ENCODE peak calls at places on chromosome 3, in eight cellular contexts. G, T, Q, O, D, X, R and Z are unnamed samples. For H3K4me1 and H3K36me3, the result is how much of the 10 kb centered on the place peaks cover.

GRCh38 chr3:111598139-111598538 is 3.0 kb upstream of the ZBED2 start:
- DNase-seq in G (no peak), T (no peak), Q (no peak), O (no peak), D (no peak), X (no peak), R (no peak), Z (no peak)

GRCh38 chr3:48273594-48274211 is 32.8 kb downstream of the ZNF589 start:
- DNase-seq in G (peak), T (peak), Q (peak), O (peak), D (peak), X (peak), R (no peak), Z (no peak)

GRCh38 chr3:84194032-84194431 is 764.8 kb upstream of the CADM2 start:
- DNase-seq in G (no peak), T (no peak), Q (no peak), O (no peak), D (no peak), X (no peak), R (no peak), Z (no peak)

GRCh38 chr3:77039606-77040553 is at the start of gene ROBO2:
- DNase-seq in G (no peak), T (peak), Q (peak), O (no peak), D (peak), X (no peak), R (no peak), Z (peak)

GRCh38 chr3:190008432-190008831 is 112.3 kb downstream of the P3H2 start:
- DNase-seq in G (no peak), T (no peak), Q (no peak), O (no peak), D (no peak), X (no peak), R (no peak), Z (no peak)

GRCh38 chr3:48023377-48023776 is 7.2 kb upstream of the MAP4 start:
- DNase-seq in G (no peak), T (no peak), Q (no peak), O (no peak), D (no peak), X (no peak), R (no peak), Z (no peak)

GRCh38 chr3:123075359-123075758 is 8.5 kb downstream of the PDIA5 start:
- DNase-seq in G (no peak), T (no peak), Q (no peak), O (no peak), D (no peak), X (no peak), R (no peak), Z (no peak)

GRCh38 chr3:29283739-29284138 is 2.9 kb downstream of the RBMS3 start:
- DNase-seq in G (no peak), T (no peak), Q (no peak), O (no peak), D (no peak), X (no peak), R (no peak), Z (no peak)

GRCh38 chr3:56321383-56321782 is 146.9 kb downstream of the ERC2 start:
- DNase-seq in G (no peak), T (no peak), Q (no peak), O (no peak), D (no peak), X (no peak), R (no peak), Z (no peak)

GRCh38 chr3:126373146-126373613 is 16.0 kb upstream of the KLF15 start:
- DNase-seq in G (no peak), T (no peak), Q (no peak), O (no peak), D (no peak), X (no peak), R (no peak), Z (no peak)

GRCh38 chr3:33807190-33807589 is 8.8 kb downstream of the PDCD6IP start:
- DNase-seq in G (no peak), T (no peak), Q (no peak), O (no peak), D (no peak), X (no peak), R (no peak), Z (peak)

GRCh38 chr3:123347691-123348264 is 101.1 kb downstream of the ADCY5 start:
- DNase-seq in G (no peak), T (no peak), Q (no peak), O (no peak), D (no peak), X (no peak), R (no peak), Z (no peak)

GRCh38 chr3:162141232-162141631 is 644.6 kb downstream of the OTOL1 start:
- DNase-seq in G (no peak), T (no peak), Q (no peak), O (no peak), D (no peak), X (no peak), R (no peak), Z (no peak)

GRCh38 chr3:134798681-134799311 is 3.7 kb downstream of the EPHB1 start:
- DNase-seq in G (no peak), T (no peak), Q (no peak), O (no peak), D (no peak), X (no peak), R (no peak), Z (no peak)

GRCh38 chr3:134796313-134797079 is 1.4 kb downstream of the EPHB1 start:
- DNase-seq in G (no peak), T (peak), Q (peak), O (no peak), D (no peak), X (no peak), R (no peak), Z (no peak)

GRCh38 chr3:134797816-134798451 is 2.9 kb downstream of the EPHB1 start:
- DNase-seq in G (no peak), T (no peak), Q (no peak), O (no peak), D (no peak), X (no peak), R (no peak), Z (no peak)

GRCh38 chr3:134795776-134796312 is 784 bp downstream of the EPHB1 start:
- DNase-seq in G (no peak), T (peak), Q (no peak), O (no peak), D (no peak), X (no peak), R (no peak), Z (no peak)

GRCh38 chr3:134797080-134797801 is 2.2 kb downstream of the EPHB1 start:
- DNase-seq in G (no peak), T (no peak), Q (no peak), O (no peak), D (no peak), X (no peak), R (no peak), Z (no peak)
- H3K4me3 ChIP-seq in G (no peak), T (peak), Q (peak), O (no peak), D (peak), X (no peak), R (no peak), Z (peak)

DNA sequence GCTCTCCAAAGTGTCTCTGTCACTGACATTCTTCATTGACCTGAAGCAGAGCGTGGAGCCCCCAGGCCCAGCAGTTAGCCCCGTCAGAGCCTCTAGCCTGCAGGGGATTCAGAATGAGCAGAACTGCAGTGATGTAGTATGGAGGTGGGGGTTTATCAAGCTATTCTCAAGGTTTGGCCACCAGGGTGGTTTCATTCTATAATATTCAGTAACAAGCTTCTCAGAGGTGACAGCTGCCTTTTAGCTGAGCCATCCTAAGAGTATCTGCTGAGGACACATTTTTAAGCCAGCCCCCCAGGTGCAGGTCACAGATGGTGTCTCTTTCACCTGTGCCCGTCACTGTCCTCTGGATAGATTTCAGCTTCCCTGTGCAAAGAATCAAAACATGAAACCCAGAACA is 31.9 kb downstream of the CMTM7 start:
- DNase-seq in G (no peak), T (no peak), Q (no peak), O (peak), D (no peak), X (no peak), R (no peak), Z (no peak)
- H3K4me1 ChIP-seq in G (under half), T (under half), Q (under half), O (half or more), D (under half), X (half or more), R (under half), Z (under half)

GRCh38 chr3:197137741-197138140 is 108.1 kb upstream of the MELTF start:
- DNase-seq in G (no peak), T (no peak), Q (no peak), O (no peak), D (no peak), X (no peak), R (no peak), Z (peak)
- H3K36me3 ChIP-seq in G (under half), T (under half), Q (under half), O (half or more), D (under half), X (half or more), R (under half), Z (under half)

GRCh38 chr3:197257711-197258110 is 40.7 kb downstream of the DLG1 start:
- DNase-seq in G (no peak), T (no peak), Q (no peak), O (no peak), D (no peak), X (no peak), R (no peak), Z (no peak)

GRCh38 chr3:197259096-197259495 is 39.3 kb downstream of the DLG1 start:
- DNase-seq in G (no peak), T (no peak), Q (no peak), O (no peak), D (no peak), X (no peak), R (no peak), Z (no peak)

GRCh38 chr3:197258168-197258755 is 40.1 kb downstream of the DLG1 start:
- DNase-seq in G (no peak), T (no peak), Q (no peak), O (no peak), D (no peak), X (no peak), R (no peak), Z (no peak)

GRCh38 chr3:197261164-197261509 is 37.3 kb downstream of the DLG1 start:
- DNase-seq in G (no peak), T (no peak), Q (no peak), O (no peak), D (no peak), X (no peak), R (no peak), Z (no peak)

GRCh38 chr3:197260491-197261163 is 37.8 kb downstream of the DLG1 start:
- DNase-seq in G (no peak), T (no peak), Q (no peak), O (no peak), D (no peak), X (no peak), R (no peak), Z (no peak)
- H3K4me3 ChIP-seq in G (no peak), T (no peak), Q (no peak), O (no peak), D (no peak), X (no peak), R (no peak), Z (no peak)

DNA sequence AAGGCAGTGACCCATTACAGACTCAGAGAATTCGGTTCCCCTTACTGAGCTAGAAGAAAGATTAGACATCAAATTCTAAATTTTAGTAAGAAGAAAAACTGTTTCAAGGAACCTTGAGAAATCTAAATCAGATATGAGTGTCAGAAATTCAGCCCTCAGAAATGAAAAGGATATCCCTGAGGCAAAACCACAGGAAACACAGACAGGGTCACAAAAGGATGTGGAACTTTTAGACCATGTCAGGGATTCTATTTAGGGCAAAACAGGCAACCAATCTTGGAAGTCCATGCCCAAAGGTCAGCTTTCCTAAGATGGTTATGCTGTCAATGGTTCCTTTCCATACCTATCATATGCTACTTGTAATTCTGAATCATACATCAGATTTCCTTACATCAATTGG is 31.6 kb downstream of the SHOX2 start:
- DNase-seq in G (no peak), T (no peak), Q (no peak), O (no peak), D (no peak), X (no peak), R (no peak), Z (no peak)
- H3K4me1 ChIP-seq in G (under half), T (under half), Q (under half), O (under half), D (under half), X (under half), R (under half), Z (under half)

DNA sequence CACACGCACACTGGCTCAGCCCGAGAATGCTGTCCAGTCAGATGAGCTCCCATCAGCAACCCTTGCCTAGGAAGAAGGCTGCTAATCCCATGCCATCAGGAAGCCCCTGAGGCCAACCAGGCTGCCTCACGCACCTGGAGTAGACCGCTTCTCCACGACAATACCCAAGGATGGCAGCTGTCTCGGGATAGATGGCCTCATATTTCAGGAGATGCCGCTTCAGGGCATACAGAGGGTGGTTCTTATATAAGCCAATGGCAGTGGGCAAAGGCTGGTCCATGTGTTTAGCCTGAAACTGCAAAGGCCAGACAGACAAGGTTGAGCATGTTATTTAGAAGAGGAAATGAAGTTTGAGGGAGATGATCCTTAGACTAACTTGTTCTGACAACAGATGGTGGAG is 22.2 kb downstream of the XPC start:
- DNase-seq in G (no peak), T (no peak), Q (no peak), O (no peak), D (no peak), X (no peak), R (peak), Z (no peak)
- H3K36me3 ChIP-seq in G (under half), T (under half), Q (under half), O (half or more), D (under half), X (half or more), R (under half), Z (half or more)

DNA sequence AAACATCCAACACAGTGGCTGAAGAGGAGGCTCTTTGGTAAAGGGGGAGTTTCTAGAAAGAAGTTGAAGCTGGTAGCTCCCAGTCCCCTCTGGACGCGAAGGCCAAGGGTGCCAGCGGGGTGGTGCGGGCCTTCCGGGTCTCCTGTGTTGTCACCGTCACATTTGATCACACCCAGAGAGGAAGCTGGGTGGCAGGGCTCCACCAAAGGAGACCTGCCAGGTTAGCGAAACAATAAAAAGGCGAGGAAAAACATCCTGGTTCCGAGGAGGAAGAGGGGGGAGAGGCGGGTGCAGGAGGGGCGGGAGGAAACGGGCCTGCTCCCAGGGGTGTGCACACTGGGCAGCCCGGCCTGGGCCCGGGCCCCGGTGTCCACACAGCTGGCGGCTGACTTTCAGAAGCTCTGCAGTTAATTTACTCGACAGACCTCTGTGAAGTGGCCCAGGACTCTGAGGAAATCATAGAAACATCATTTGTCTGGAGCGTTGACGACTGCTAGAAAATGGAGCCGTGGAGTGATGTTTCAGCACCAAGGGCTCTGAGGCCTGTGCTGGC is 12.1 kb downstream of the HEG1 start:
- DNase-seq in G (no peak), T (no peak), Q (no peak), O (no peak), D (peak), X (no peak), R (no peak), Z (peak)
- H3K4me3 ChIP-seq in G (no peak), T (no peak), Q (no peak), O (no peak), D (no peak), X (no peak), R (no peak), Z (peak)

GRCh38 chr3:147940400-147940799 is 531.2 kb downstream of the ZIC1 start:
- DNase-seq in G (no peak), T (no peak), Q (no peak), O (no peak), D (no peak), X (no peak), R (no peak), Z (no peak)

GRCh38 chr3:147939425-147940196 is 530.4 kb downstream of the ZIC1 start:
- DNase-seq in G (no peak), T (no peak), Q (no peak), O (no peak), D (no peak), X (no peak), R (no peak), Z (no peak)

GRCh38 chr3:147941984-147942383 is 532.8 kb downstream of the ZIC1 start:
- DNase-seq in G (no peak), T (no peak), Q (no peak), O (no peak), D (no peak), X (no peak), R (no peak), Z (no peak)

GRCh38 chr3:147943265-147943945 is 534.2 kb downstream of the ZIC1 start:
- DNase-seq in G (no peak), T (peak), Q (no peak), O (no peak), D (no peak), X (no peak), R (no peak), Z (no peak)

DNA sequence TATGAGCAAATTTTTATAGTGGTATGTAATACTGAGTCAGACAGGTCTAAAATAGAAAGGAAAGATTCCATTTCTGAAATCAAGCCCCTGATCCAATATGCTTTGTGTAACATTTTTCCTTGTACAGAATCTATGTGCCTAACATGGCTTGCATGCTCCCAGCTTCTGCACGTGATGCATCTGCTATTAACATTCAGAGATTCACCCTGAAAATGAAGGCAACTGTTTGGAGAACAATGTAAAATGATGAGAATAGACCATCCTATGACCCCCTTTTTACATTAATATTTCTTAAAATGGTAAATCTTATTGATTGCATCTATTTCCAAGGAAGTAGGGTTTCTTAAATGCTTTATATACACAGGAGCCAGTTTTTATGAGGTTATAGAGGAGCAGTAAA is 531.7 kb downstream of the ZIC1 start:
- DNase-seq in G (no peak), T (no peak), Q (no peak), O (no peak), D (no peak), X (no peak), R (no peak), Z (no peak)
- H3K4me1 ChIP-seq in G (under half), T (under half), Q (under half), O (under half), D (under half), X (under half), R (under half), Z (under half)